ENCODE peak calls at places on chromosomes 3 and 15, in five cellular contexts. S is hypothalamus; U is activated naive CD4-positive, alpha-beta T cell; Y is right cardiac atrium; K is progenitor cell of endocrine pancreas. A is an unnamed sample.

GRCh38 chr3:46661776-46662766 is 31.4 kb downstream of the ALS2CL start:
- DNase-seq in Y (peak; percentile 36), K (peak; percentile 8), S (no peak), U (no peak), A (no peak)

GRCh38 chr15:41487802-41488201 is 5.9 kb upstream of the ITPKA start:
- DNase-seq in K (no peak), Y (no peak), S (no peak), U (no peak), A (no peak)

GRCh38 chr15:71154607-71155200 is 39.4 kb downstream of the THSD4 start:
- DNase-seq in U (no peak), K (no peak), S (no peak), Y (no peak), A (no peak)

GRCh38 chr3:94336076-94336741 is 273.3 kb downstream of the NSUN3 start:
- DNase-seq in S (no peak), U (no peak), Y (no peak), K (no peak), A (no peak)

GRCh38 chr3:45555154-45555591 is 39.4 kb upstream of the LIMD1 start:
- DNase-seq in S (no peak), K (no peak), Y (no peak), U (no peak), A (no peak)

GRCh38 chr3:8145661-8146060 is 356.0 kb upstream of the LMCD1 start:
- DNase-seq in S (no peak), Y (no peak), U (no peak), K (no peak), A (no peak)

GRCh38 chr3:152853196-152853595 is 18.3 kb downstream of the P2RY1 start:
- DNase-seq in Y (no peak), K (no peak), S (no peak), U (no peak), A (no peak)

GRCh38 chr15:68578960-68579935 is at the start of gene CORO2B:
- DNase-seq in K (peak; percentile 32), S (peak; percentile 82), Y (peak; percentile 87), U (no peak), A (peak; percentile 78)

GRCh38 chr15:58704155-58704825 is 45.2 kb downstream of the ADAM10 start:
- DNase-seq in Y (no peak), U (no peak), S (no peak), K (no peak), A (no peak)

GRCh38 chr15:84685304-84685703 is 27.3 kb upstream of the NMB start:
- DNase-seq in Y (peak; percentile 80), S (no peak), K (no peak), U (no peak), A (peak; percentile 64)

GRCh38 chr15:24916305-24917009 is 38.3 kb upstream of the SNRPN start:
- DNase-seq in S (no peak), U (no peak), Y (no peak), K (no peak), A (no peak)

GRCh38 chr15:73926191-73927002 is at the start of gene LOXL1:
- DNase-seq in K (peak; percentile 27), U (no peak), Y (peak; percentile 91), S (peak; percentile 50), A (peak; percentile 86)

GRCh38 chr3:172739462-172739861 is 11.1 kb upstream of the ECT2 start:
- DNase-seq in Y (no peak), K (no peak), S (no peak), U (no peak), A (no peak)

GRCh38 chr3:183912895-183913579 is 28.4 kb upstream of the PARL start:
- DNase-seq in U (no peak), Y (no peak), S (no peak), K (no peak), A (no peak)

GRCh38 chr15:45588199-45588910 is 1.2 kb downstream of the BLOC1S6 start:
- DNase-seq in K (no peak), Y (no peak), U (no peak), S (no peak), A (no peak)

GRCh38 chr15:53448215-53449001 is 311.1 kb downstream of the WDR72 start:
- DNase-seq in S (no peak), Y (no peak), U (no peak), K (no peak), A (no peak)

GRCh38 chr3:157805553-157805952 is 300.7 kb downstream of the SHOX2 start:
- DNase-seq in Y (no peak), K (no peak), S (no peak), U (no peak), A (no peak)

GRCh38 chr3:16174976-16175901 is 759 bp downstream of the GALNT15 start:
- DNase-seq in S (peak; percentile 12), K (no peak), U (no peak), Y (no peak), A (no peak)

GRCh38 chr3:141255864-141256263 is 24.2 kb downstream of the PXYLP1 start:
- DNase-seq in S (no peak), Y (no peak), K (no peak), U (no peak), A (no peak)

GRCh38 chr3:102299125-102299877 is 135.5 kb upstream of the ZPLD1 start:
- DNase-seq in S (no peak), Y (no peak), U (no peak), K (no peak), A (no peak)

GRCh38 chr3:150346956-150347863 is 60.9 kb upstream of the TSC22D2 start:
- DNase-seq in K (no peak), Y (no peak), U (no peak), S (no peak), A (no peak)

GRCh38 chr3:136070953-136071949 is 105.7 kb downstream of the PPP2R3A start:
- DNase-seq in K (no peak), U (no peak), Y (peak; percentile 70), S (no peak), A (peak; percentile 42)

GRCh38 chr15:63444607-63445006 is 59.8 kb upstream of the USP3 start:
- DNase-seq in Y (no peak), U (no peak), S (no peak), K (no peak), A (no peak)

GRCh38 chr3:190970560-190970959 is 108.1 kb upstream of the GMNC start:
- DNase-seq in K (no peak), Y (no peak), S (no peak), U (no peak), A (no peak)

GRCh38 chr3:71872256-71872655 is 87.3 kb upstream of the PROK2 start:
- DNase-seq in K (no peak), S (no peak), U (no peak), Y (no peak), A (no peak)

GRCh38 chr15:99994849-99995248 is 261.6 kb upstream of the LYSMD4 start:
- DNase-seq in K (no peak), U (no peak), S (no peak), Y (no peak), A (no peak)

GRCh38 chr3:119664370-119664769 is 4.0 kb upstream of the POPDC2 start:
- DNase-seq in K (no peak), Y (no peak), S (no peak), U (no peak), A (no peak)

GRCh38 chr3:170632780-170633179 is 46.9 kb upstream of the SLC7A14 start:
- DNase-seq in U (no peak), Y (no peak), K (no peak), S (no peak), A (no peak)

GRCh38 chr3:149067792-149068352 is 18.5 kb downstream of the HLTF start:
- DNase-seq in S (no peak), Y (no peak), U (no peak), K (no peak), A (no peak)

GRCh38 chr3:196168808-196169391 is 42.3 kb downstream of the ZDHHC19 start:
- DNase-seq in K (no peak), S (no peak), Y (no peak), U (no peak), A (no peak)

GRCh38 chr3:81728766-81729544 is 32.5 kb downstream of the GBE1 start:
- DNase-seq in S (no peak), U (no peak), Y (no peak), K (no peak), A (no peak)

GRCh38 chr3:170740726-170741591 is 129.0 kb downstream of the RPL22L1 start:
- DNase-seq in U (no peak), Y (peak; percentile 85), K (no peak), S (peak; percentile 66), A (peak; percentile 52)

GRCh38 chr3:100401674-100402036 is 316 bp downstream of the LNP1 start:
- DNase-seq in S (no peak), U (peak; percentile 26), Y (peak; percentile 75), K (peak; percentile 11), A (peak; percentile 51)

GRCh38 chr3:71425491-71426071 is 157.9 kb downstream of the FOXP1 start:
- DNase-seq in K (no peak), S (no peak), U (no peak), Y (no peak), A (no peak)

GRCh38 chr3:113498221-113499005 is 16.5 kb downstream of the SPICE1 start:
- DNase-seq in K (no peak), Y (no peak), S (no peak), U (no peak), A (no peak)

A was measured in left ventricle myocardium superior.